ENCODE peak calls at places on chromosomes 6 and 20, in six cellular contexts. Z is NCI-H1417, E is NCI-H774, J is NCI-H146, T is PC-9, B is amygdala. Q is an unnamed sample.

GRCh38 chr6:110874880-110875547 is 429 bp downstream of the AMD1 start:
- DNase-seq in T (no peak), B (peak), E (no peak), Z (peak), J (peak), Q (peak)

GRCh38 chr6:28988536-28989415 is 16.3 kb downstream of the ZNF311 start:
- DNase-seq in B (peak), E (no peak), T (peak), Z (no peak), J (no peak), Q (peak)

GRCh38 chr6:156877126-156877863 is 100.1 kb downstream of the ARID1B start:
- DNase-seq in T (no peak), Z (no peak), B (no peak), E (no peak), J (no peak), Q (no peak)

GRCh38 chr6:140050232-140050995 is 676.0 kb upstream of the CITED2 start:
- DNase-seq in Z (no peak), B (no peak), J (no peak), E (no peak), T (no peak), Q (no peak)

GRCh38 chr20:45011108-45011526 is 44.8 kb downstream of the STK4 start:
- DNase-seq in Z (peak), T (peak), E (peak), J (peak), B (no peak), Q (peak)

GRCh38 chr6:109236140-109237081 is 141.1 kb downstream of the CEP57L1 start:
- DNase-seq in J (peak), E (peak), B (peak), Z (no peak), T (no peak), Q (peak)

GRCh38 chr20:57625978-57626377 is 5.8 kb upstream of the ZBP1 start:
- DNase-seq in J (no peak), T (no peak), E (no peak), B (no peak), Z (no peak), Q (no peak)

GRCh38 chr20:5557123-5557522 is 193.1 kb upstream of the SHLD1 start:
- DNase-seq in Z (peak), B (peak), T (peak), J (peak), E (peak), Q (no peak)

GRCh38 chr6:31300797-31301196 is 28.9 kb upstream of the HLA-C start:
- DNase-seq in B (no peak), Z (no peak), E (no peak), T (no peak), J (no peak), Q (no peak)

GRCh38 chr6:20402181-20403079 is 751 bp downstream of the E2F3 start:
- DNase-seq in J (peak), T (peak), B (peak), Z (peak), E (peak), Q (peak)

GRCh38 chr6:166420351-166420750 is 37.6 kb upstream of the MPC1 start:
- DNase-seq in B (no peak), Z (no peak), E (no peak), T (no peak), J (no peak), Q (no peak)

GRCh38 chr20:57679113-57679512 is 30.7 kb downstream of the PMEPA1 start:
- DNase-seq in E (no peak), B (no peak), J (no peak), T (no peak), Z (no peak), Q (no peak)

GRCh38 chr6:71334768-71335167 is 46.2 kb downstream of the OGFRL1 start:
- DNase-seq in T (no peak), E (no peak), B (no peak), Z (no peak), J (no peak), Q (no peak)

GRCh38 chr6:277746-278145 is 14.5 kb upstream of the DUSP22 start:
- DNase-seq in E (no peak), B (no peak), T (no peak), Z (no peak), J (no peak), Q (no peak)

GRCh38 chr20:13723015-13723414 is 61.7 kb downstream of the ESF1 start:
- DNase-seq in B (no peak), Z (no peak), T (no peak), E (no peak), J (no peak), Q (no peak)

GRCh38 chr6:116385462-116385807 is 14.7 kb downstream of the DSE start:
- DNase-seq in T (no peak), J (no peak), B (no peak), E (no peak), Z (no peak), Q (no peak)

GRCh38 chr6:3738381-3739131 is 13.0 kb downstream of the PXDC1 start:
- DNase-seq in T (no peak), B (no peak), E (no peak), J (no peak), Z (no peak), Q (no peak)

GRCh38 chr6:164014716-164015484 is 600.4 kb downstream of the QKI start:
- DNase-seq in Z (peak), B (no peak), J (peak), T (no peak), E (peak), Q (no peak)